ENCODE peak calls at places on chromosomes 6 and 20, in eight cellular contexts. A is lower leg skin; L is BE2C; K is astrocyte; Z is CD8-positive, alpha-beta T cell; I is brain microvascular endothelial cell; M is HFF-Myc; X is retinal pigment epithelial cell. T is an unnamed sample.

GRCh38 chr6:157230971-157231370 is 92.3 kb downstream of the TMEM242 start:
- DNase-seq in K (no peak), L (no peak), A (peak; percentile 59), M (no peak), X (no peak), Z (no peak), I (no peak), T (no peak)

GRCh38 chr6:12572884-12573824 is 143.4 kb upstream of the PHACTR1 start:
- DNase-seq in I (peak; percentile 76), M (peak; percentile 83), L (no peak), A (no peak), Z (no peak), X (no peak), K (peak; percentile 92), T (no peak)

GRCh38 chr20:40714109-40714508 is 25.1 kb upstream of the MAFB start:
- DNase-seq in X (no peak), M (no peak), K (no peak), I (no peak), L (no peak), A (no peak), Z (no peak), T (no peak)

GRCh38 chr6:127376685-127377084 is 33.3 kb upstream of the ECHDC1 start:
- DNase-seq in X (no peak), M (no peak), Z (no peak), L (no peak), I (no peak), K (no peak), A (no peak), T (no peak)

GRCh38 chr20:20289331-20289730 is 78.6 kb upstream of the INSM1 start:
- DNase-seq in A (no peak), X (no peak), M (no peak), I (no peak), L (no peak), K (no peak), Z (no peak), T (no peak)

GRCh38 chr6:158500016-158500735 is 59.7 kb upstream of the TMEM181 start:
- DNase-seq in K (peak; percentile 6), M (no peak), L (no peak), Z (no peak), I (no peak), X (no peak), A (no peak), T (no peak)

GRCh38 chr6:12785301-12785700 is 68.7 kb downstream of the PHACTR1 start:
- DNase-seq in I (no peak), A (no peak), Z (no peak), X (no peak), K (no peak), L (no peak), M (no peak), T (no peak)

GRCh38 chr6:109455161-109455501 is 441 bp downstream of the MICAL1 start:
- DNase-seq in I (no peak), Z (peak; percentile 29), M (no peak), K (no peak), A (peak; percentile 89), X (no peak), L (peak; percentile 33), T (no peak)

GRCh38 chr6:165649701-165650137 is 13.3 kb downstream of the PDE10A start:
- DNase-seq in M (no peak), X (no peak), I (peak; percentile 64), L (no peak), K (peak; percentile 11), A (no peak), Z (no peak), T (no peak)

GRCh38 chr6:31575335-31575901 is at the start of gene TNF:
- DNase-seq in K (no peak), A (peak; percentile 90), M (no peak), L (no peak), I (no peak), X (no peak), Z (peak; percentile 45), T (peak; percentile 37)

GRCh38 chr20:62820208-62820961 is 3.5 kb downstream of the COL9A3 start:
- DNase-seq in K (no peak), X (no peak), Z (no peak), L (peak; percentile 49), I (no peak), A (no peak), M (no peak), T (no peak)

GRCh38 chr6:138402833-138403187 is 1.2 kb upstream of the HEBP2 start:
- DNase-seq in I (no peak), A (no peak), Z (no peak), K (no peak), X (no peak), M (no peak), L (no peak), T (no peak)

GRCh38 chr6:138401960-138402832 is 1.8 kb upstream of the HEBP2 start:
- DNase-seq in Z (no peak), I (no peak), X (no peak), A (no peak), K (no peak), M (no peak), L (peak; percentile 9), T (no peak)

GRCh38 chr6:138404666-138405337 is 779 bp downstream of the HEBP2 start:
- DNase-seq in L (no peak), K (no peak), I (no peak), A (peak; percentile 90), X (no peak), Z (no peak), M (no peak), T (peak; percentile 29)

GRCh38 chr6:138403324-138403800 is 661 bp upstream of the HEBP2 start:
- DNase-seq in I (no peak), L (peak; percentile 55), Z (peak; percentile 27), M (no peak), X (no peak), A (peak; percentile 87), K (no peak), T (peak; percentile 44)

DNA sequence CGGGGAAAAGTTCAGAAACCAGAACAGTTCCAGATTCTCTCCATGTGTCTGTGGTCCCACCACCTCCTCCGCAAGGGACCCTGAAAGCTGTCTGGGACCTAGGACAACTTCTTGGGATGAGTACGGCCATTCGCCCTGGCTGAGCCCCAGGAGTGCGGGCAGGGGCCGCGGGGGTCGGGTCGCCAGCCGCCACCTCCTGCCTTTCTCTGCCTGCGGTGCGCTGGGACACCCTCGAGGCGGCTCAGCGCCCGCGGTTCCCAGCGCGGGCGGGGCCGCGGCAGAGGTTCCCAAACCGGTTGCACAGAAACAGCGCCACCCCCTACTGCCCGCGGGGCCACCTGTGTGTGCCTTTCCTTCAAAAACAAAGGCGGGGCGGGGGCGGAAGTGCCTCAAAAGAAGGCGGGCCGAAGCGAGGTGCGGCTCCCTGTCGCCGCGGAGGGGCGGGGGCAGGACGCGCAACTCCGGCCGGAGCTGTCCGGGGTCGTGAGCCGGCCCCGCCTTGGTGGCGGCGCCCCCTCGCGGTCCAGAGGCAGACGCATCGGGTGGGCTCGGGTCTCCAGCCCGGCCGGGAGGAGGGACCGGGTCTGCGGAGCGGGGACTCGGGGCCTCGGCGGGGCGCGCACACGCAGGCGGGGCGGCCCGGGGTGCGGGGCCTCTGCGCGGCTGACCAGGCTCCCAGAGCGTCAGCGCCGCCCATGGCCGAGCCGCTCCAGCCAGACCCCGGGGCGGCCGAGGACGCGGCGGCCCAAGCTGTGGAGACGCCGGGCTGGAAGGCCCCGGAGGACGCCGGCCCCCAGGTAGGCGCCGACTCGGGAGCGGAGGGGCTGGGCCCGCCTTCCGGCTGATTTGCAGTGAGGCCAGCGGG is at the start of gene HEBP2:
- DNase-seq in M (peak; percentile 51), A (peak; percentile 98), X (peak; percentile 50), K (peak; percentile 71), I (peak; percentile 72), L (peak; percentile 97), Z (peak; percentile 93), T (peak; percentile 96)
- TF ChIP-seq CTCF in M (peak; percentile 52), A (peak; percentile 21), X (peak; percentile 48), K (no peak), I (peak; percentile 40), L (peak; percentile 53), Z (peak; percentile 23), T (peak; percentile 78)

GRCh38 chr6:133740784-133741183 is 148.1 kb upstream of the TCF21 start:
- DNase-seq in L (no peak), X (no peak), I (no peak), Z (no peak), A (no peak), K (no peak), M (no peak), T (no peak)
- H3K4me3 ChIP-seq in L (no peak overlapping the region), X (no peak overlapping the region), I (no peak overlapping the region), Z (no peak overlapping the region), A (no peak overlapping the region), K (no peak overlapping the region), M (no peak overlapping the region), T (no peak overlapping the region)

DNA sequence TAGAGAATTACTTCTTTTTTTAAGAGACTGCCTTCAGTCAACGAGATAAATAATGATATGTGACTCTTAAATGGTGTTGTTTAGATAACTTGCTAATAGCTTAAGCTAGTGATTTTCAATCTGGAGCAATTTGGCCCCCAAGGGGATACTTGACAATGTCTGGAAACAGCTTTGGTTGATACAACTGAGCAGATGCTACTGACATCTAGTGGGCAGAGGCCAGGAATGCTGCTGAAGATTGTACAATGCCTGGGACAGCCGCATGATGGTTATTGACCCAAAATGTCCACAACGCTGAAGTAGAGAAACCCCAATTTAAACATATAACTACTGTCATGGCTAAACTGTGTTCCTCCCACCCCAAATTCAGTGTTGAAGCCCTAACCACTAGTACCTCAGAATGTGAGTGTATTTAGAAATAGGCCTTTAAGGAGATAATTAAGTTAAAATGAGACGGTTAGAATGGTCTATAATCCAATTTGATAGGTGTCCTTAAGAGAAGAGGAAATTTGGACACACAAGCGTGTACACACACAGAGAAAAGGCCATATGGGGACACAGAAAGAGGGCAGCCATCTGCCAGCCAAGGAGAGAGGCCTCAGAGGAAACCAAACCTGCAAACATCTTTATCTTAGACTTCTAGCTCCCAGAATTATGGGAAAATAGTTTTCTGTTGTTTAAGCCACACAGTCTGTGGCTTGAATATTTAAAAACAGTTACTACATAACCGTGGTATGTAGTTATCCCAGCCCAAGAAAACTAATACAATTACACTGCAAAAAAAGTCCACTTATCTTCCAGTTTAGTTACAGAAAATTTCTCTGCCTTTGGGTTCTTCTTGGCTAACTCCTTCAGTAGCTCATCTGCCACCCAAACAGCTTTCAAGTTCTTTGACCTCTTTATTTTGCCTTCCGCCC is 22.2 kb downstream of the RWDD2A start:
- DNase-seq in M (peak; percentile 52), I (peak; percentile 84), Z (peak; percentile 27), K (peak; percentile 80), X (peak; percentile 34), A (peak; percentile 86), L (peak; percentile 87), T (peak; percentile 39)
- TF ChIP-seq CTCF in M (peak; percentile 86), I (peak; percentile 91), Z (peak; percentile 68), K (peak; percentile 95), X (peak; percentile 93), A (no peak), L (peak; percentile 99), T (peak; percentile 88)

GRCh38 chr6:41502607-41503434 is 43.4 kb upstream of the FOXP4 start:
- DNase-seq in K (peak; percentile 18), A (no peak), L (no peak), M (no peak), Z (no peak), I (no peak), X (no peak), T (peak; percentile 15)

GRCh38 chr6:41504526-41505021 is 41.6 kb upstream of the FOXP4 start:
- DNase-seq in A (no peak), X (no peak), I (peak; percentile 20), L (no peak), M (no peak), K (peak; percentile 42), Z (no peak), T (no peak)

GRCh38 chr6:41505084-41506049 is 40.8 kb upstream of the FOXP4 start:
- DNase-seq in M (peak; percentile 21), I (peak; percentile 39), L (peak; percentile 55), X (no peak), A (peak; percentile 92), K (peak; percentile 85), Z (no peak), T (peak; percentile 83)

GRCh38 chr6:41503841-41504525 is 42.2 kb upstream of the FOXP4 start:
- DNase-seq in M (no peak), X (no peak), I (peak; percentile 14), A (no peak), Z (no peak), L (no peak), K (peak; percentile 77), T (peak; percentile 26)

GRCh38 chr6:41503435-41503768 is 42.8 kb upstream of the FOXP4 start:
- DNase-seq in K (no peak), Z (no peak), L (no peak), X (no peak), A (no peak), I (no peak), M (no peak), T (no peak)
- H3K4me3 ChIP-seq in K (peak overlapping the region; percentile 42), Z (no peak overlapping the region), L (no peak overlapping the region), X (peak overlapping the region; percentile 30), A (no peak overlapping the region), I (peak overlapping the region; percentile 5), M (no peak overlapping the region), T (peak overlapping the region; percentile 62)

T was measured in left ventricle myocardium inferior.